ENCODE peak calls at places on chromosomes 1 and 21, in seven cellular contexts. U, B, Y, J, Z, A and Q are unnamed samples.

GRCh38 chr1:1425753-1426495 is 4.8 kb upstream of the ANKRD65 start:
- DNase-seq in U (no peak), B (peak; percentile 72), Y (no peak), J (no peak), Z (no peak), A (peak; percentile 66), Q (no peak)

GRCh38 chr1:114122891-114123621 is 30.6 kb downstream of the SYT6 start:
- DNase-seq in U (no peak), B (no peak), Y (no peak), J (no peak), Z (peak; percentile 44), A (no peak), Q (peak; percentile 14)

GRCh38 chr1:161864577-161864976 is 98.5 kb downstream of the ATF6 start:
- DNase-seq in U (no peak), B (no peak), Y (no peak), J (no peak), Z (peak; percentile 42), A (no peak), Q (peak; percentile 65)

GRCh38 chr1:40625076-40625475 is 40.4 kb downstream of the RIMS3 start:
- DNase-seq in U (no peak), B (no peak), Y (peak; percentile 37), J (no peak), Z (no peak), A (no peak), Q (peak; percentile 33)

GRCh38 chr1:84702143-84702542 is 11.9 kb upstream of the SSX2IP start:
- DNase-seq in U (no peak), B (no peak), Y (no peak), J (no peak), Z (no peak), A (no peak), Q (no peak)

GRCh38 chr1:235014756-235015155 is 113.9 kb downstream of the TOMM20 start:
- DNase-seq in U (no peak), B (no peak), Y (no peak), J (no peak), Z (no peak), A (no peak), Q (no peak)

GRCh38 chr1:21262282-21263051 is 27.8 kb downstream of the ECE1 start:
- DNase-seq in U (peak; percentile 84), B (peak; percentile 93), Y (no peak), J (no peak), Z (peak; percentile 89), A (peak; percentile 21), Q (peak; percentile 97)

GRCh38 chr1:14128096-14128495 is 428.1 kb downstream of the PRDM2 start:
- DNase-seq in U (no peak), B (no peak), Y (no peak), J (no peak), Z (no peak), A (no peak), Q (no peak)

GRCh38 chr1:39453603-39454002 is 37.8 kb upstream of the BMP8A start:
- DNase-seq in U (peak; percentile 81), B (peak; percentile 90), Y (no peak), J (no peak), Z (peak; percentile 74), A (peak; percentile 3), Q (peak; percentile 94)

GRCh38 chr21:41626038-41626437 is 118.1 kb upstream of the TMPRSS2 start:
- DNase-seq in U (no peak), B (no peak), Y (no peak), J (no peak), Z (no peak), A (no peak), Q (no peak)

GRCh38 chr1:210412240-210412639 is 83.5 kb downstream of the HHAT start:
- DNase-seq in U (no peak), B (no peak), Y (no peak), J (no peak), Z (peak; percentile 45), A (no peak), Q (no peak)

GRCh38 chr1:224929335-224930237 is at the start of gene DNAH14:
- DNase-seq in U (peak; percentile 62), B (peak; percentile 85), Y (no peak), J (no peak), Z (peak; percentile 90), A (no peak), Q (peak; percentile 83)

GRCh38 chr1:214846971-214847810 is 235.3 kb upstream of the KCNK2 start:
- DNase-seq in U (no peak), B (no peak), Y (no peak), J (no peak), Z (no peak), A (no peak), Q (no peak)